ENCODE peak calls at places on chromosomes 3 and 15, in nine cellular contexts. One of them, this sample, is unnamed.

GRCh38 chr3:156291269-156292123 is 171.1 kb downstream of the KCNAB1 start:
- DNase-seq in stimulated activated naive CD4-positive, alpha-beta T cell: no peak
- DNase-seq in AG08395: peak
- DNase-seq in GM12865: no peak
- DNase-seq in NCI-H510A treated with DMSO at 0.1 percent for 48 hours: no peak
- DNase-seq in AG09319: no peak
- DNase-seq in GM23338: peak
- DNase-seq in HTR-8/SVneo: peak
- DNase-seq in hepatic stellate cell: peak
- DNase-seq in this sample: no peak

GRCh38 chr3:183148056-183148455 is 14.5 kb downstream of the LAMP3 start:
- DNase-seq in stimulated activated naive CD4-positive, alpha-beta T cell: no peak
- DNase-seq in AG08395: no peak
- DNase-seq in GM12865: no peak
- DNase-seq in NCI-H510A treated with DMSO at 0.1 percent for 48 hours: no peak
- DNase-seq in AG09319: peak
- DNase-seq in GM23338: no peak
- DNase-seq in HTR-8/SVneo: no peak
- DNase-seq in hepatic stellate cell: no peak
- DNase-seq in this sample: no peak

GRCh38 chr3:64244011-64244942 is 19.0 kb upstream of the PRICKLE2 start:
- DNase-seq in stimulated activated naive CD4-positive, alpha-beta T cell: no peak
- DNase-seq in AG08395: peak
- DNase-seq in GM12865: peak
- DNase-seq in NCI-H510A treated with DMSO at 0.1 percent for 48 hours: no peak
- DNase-seq in AG09319: no peak
- DNase-seq in GM23338: peak
- DNase-seq in HTR-8/SVneo: no peak
- DNase-seq in hepatic stellate cell: no peak
- DNase-seq in this sample: peak

GRCh38 chr3:99846472-99846871 is 28.8 kb downstream of the CMSS1 start:
- DNase-seq in stimulated activated naive CD4-positive, alpha-beta T cell: no peak
- DNase-seq in AG08395: peak
- DNase-seq in GM12865: no peak
- DNase-seq in NCI-H510A treated with DMSO at 0.1 percent for 48 hours: no peak
- DNase-seq in AG09319: no peak
- DNase-seq in GM23338: peak
- DNase-seq in HTR-8/SVneo: no peak
- DNase-seq in hepatic stellate cell: no peak
- DNase-seq in this sample: peak

GRCh38 chr3:61250784-61251173 is 473 bp downstream of the FHIT start:
- DNase-seq in stimulated activated naive CD4-positive, alpha-beta T cell: peak
- DNase-seq in AG08395: no peak
- DNase-seq in GM12865: peak
- DNase-seq in NCI-H510A treated with DMSO at 0.1 percent for 48 hours: no peak
- DNase-seq in AG09319: no peak
- DNase-seq in GM23338: peak
- DNase-seq in HTR-8/SVneo: no peak
- DNase-seq in hepatic stellate cell: no peak
- DNase-seq in this sample: peak

GRCh38 chr15:47824185-47824584 is 106.9 kb downstream of the SEMA6D start:
- DNase-seq in stimulated activated naive CD4-positive, alpha-beta T cell: no peak
- DNase-seq in AG08395: no peak
- DNase-seq in GM12865: no peak
- DNase-seq in NCI-H510A treated with DMSO at 0.1 percent for 48 hours: peak
- DNase-seq in AG09319: no peak
- DNase-seq in GM23338: no peak
- DNase-seq in HTR-8/SVneo: no peak
- DNase-seq in hepatic stellate cell: no peak
- DNase-seq in this sample: no peak

GRCh38 chr3:127368186-127369032 is 80.6 kb upstream of the PRR20G start:
- DNase-seq in stimulated activated naive CD4-positive, alpha-beta T cell: no peak
- DNase-seq in AG08395: no peak
- DNase-seq in GM12865: no peak
- DNase-seq in NCI-H510A treated with DMSO at 0.1 percent for 48 hours: no peak
- DNase-seq in AG09319: no peak
- DNase-seq in GM23338: no peak
- DNase-seq in HTR-8/SVneo: no peak
- DNase-seq in hepatic stellate cell: no peak
- DNase-seq in this sample: no peak

GRCh38 chr3:191076903-191077552 is 122.0 kb upstream of the OSTN start:
- DNase-seq in stimulated activated naive CD4-positive, alpha-beta T cell: no peak
- DNase-seq in AG08395: no peak
- DNase-seq in GM12865: no peak
- DNase-seq in NCI-H510A treated with DMSO at 0.1 percent for 48 hours: no peak
- DNase-seq in AG09319: no peak
- DNase-seq in GM23338: no peak
- DNase-seq in HTR-8/SVneo: no peak
- DNase-seq in hepatic stellate cell: no peak
- DNase-seq in this sample: no peak

GRCh38 chr15:60957111-60957510 is 272.0 kb downstream of the RORA start:
- DNase-seq in stimulated activated naive CD4-positive, alpha-beta T cell: no peak
- DNase-seq in AG08395: no peak
- DNase-seq in GM12865: no peak
- DNase-seq in NCI-H510A treated with DMSO at 0.1 percent for 48 hours: no peak
- DNase-seq in AG09319: no peak
- DNase-seq in GM23338: no peak
- DNase-seq in HTR-8/SVneo: no peak
- DNase-seq in hepatic stellate cell: no peak
- DNase-seq in this sample: no peak

GRCh38 chr3:165658027-165658426 is 179.2 kb downstream of the BCHE start:
- DNase-seq in stimulated activated naive CD4-positive, alpha-beta T cell: no peak
- DNase-seq in AG08395: no peak
- DNase-seq in GM12865: no peak
- DNase-seq in NCI-H510A treated with DMSO at 0.1 percent for 48 hours: no peak
- DNase-seq in AG09319: no peak
- DNase-seq in GM23338: no peak
- DNase-seq in HTR-8/SVneo: no peak
- DNase-seq in hepatic stellate cell: no peak
- DNase-seq in this sample: no peak

This sample was measured in PC-9.